ENCODE peak calls at places on chromosomes 3 and 15, in nine cellular contexts. Q, S, Z, O, Y, D, E, L and K are unnamed samples.

GRCh38 chr3:101813817-101814440 is 34.9 kb downstream of the NXPE3 start:
- DNase-seq in Q (no peak), S (no peak), Z (no peak), O (no peak), Y (no peak), D (no peak), E (no peak), L (no peak), K (no peak)

GRCh38 chr15:48553559-48553958 is 92.0 kb downstream of the FBN1 start:
- DNase-seq in Q (no peak), S (no peak), Z (peak), O (no peak), Y (no peak), D (no peak), E (no peak), L (no peak), K (no peak)

GRCh38 chr15:94467034-94467433 is 235.7 kb downstream of the MCTP2 start:
- DNase-seq in Q (no peak), S (no peak), Z (no peak), O (no peak), Y (no peak), D (no peak), E (no peak), L (no peak), K (no peak)

GRCh38 chr15:64686130-64686735 is 89.2 kb downstream of the RBPMS2 start:
- DNase-seq in Q (no peak), S (peak), Z (peak), O (no peak), Y (no peak), D (no peak), E (no peak), L (no peak), K (no peak)

GRCh38 chr15:100922192-100923040 is 3.3 kb downstream of the LRRK1 start:
- DNase-seq in Q (no peak), S (peak), Z (no peak), O (no peak), Y (no peak), D (no peak), E (no peak), L (no peak), K (no peak)

GRCh38 chr15:99732711-99733267 is 448 bp downstream of the LYSMD4 start:
- DNase-seq in Q (no peak), S (peak), Z (no peak), O (no peak), Y (no peak), D (peak), E (no peak), L (no peak), K (no peak)

GRCh38 chr3:151395806-151396205 is 11.3 kb upstream of the P2RY12 start:
- DNase-seq in Q (no peak), S (no peak), Z (peak), O (no peak), Y (no peak), D (no peak), E (no peak), L (no peak), K (no peak)

GRCh38 chr3:130849111-130849552 is 44.8 kb upstream of the ATP2C1 start:
- DNase-seq in Q (no peak), S (peak), Z (no peak), O (peak), Y (no peak), D (peak), E (peak), L (no peak), K (no peak)

GRCh38 chr3:38054166-38054991 is 15.4 kb downstream of the DLEC1 start:
- DNase-seq in Q (no peak), S (no peak), Z (no peak), O (no peak), Y (no peak), D (no peak), E (no peak), L (no peak), K (no peak)

GRCh38 chr3:65524544-65525070 is 514.1 kb downstream of the MAGI1 start:
- DNase-seq in Q (no peak), S (no peak), Z (no peak), O (no peak), Y (no peak), D (no peak), E (no peak), L (no peak), K (no peak)

DNA sequence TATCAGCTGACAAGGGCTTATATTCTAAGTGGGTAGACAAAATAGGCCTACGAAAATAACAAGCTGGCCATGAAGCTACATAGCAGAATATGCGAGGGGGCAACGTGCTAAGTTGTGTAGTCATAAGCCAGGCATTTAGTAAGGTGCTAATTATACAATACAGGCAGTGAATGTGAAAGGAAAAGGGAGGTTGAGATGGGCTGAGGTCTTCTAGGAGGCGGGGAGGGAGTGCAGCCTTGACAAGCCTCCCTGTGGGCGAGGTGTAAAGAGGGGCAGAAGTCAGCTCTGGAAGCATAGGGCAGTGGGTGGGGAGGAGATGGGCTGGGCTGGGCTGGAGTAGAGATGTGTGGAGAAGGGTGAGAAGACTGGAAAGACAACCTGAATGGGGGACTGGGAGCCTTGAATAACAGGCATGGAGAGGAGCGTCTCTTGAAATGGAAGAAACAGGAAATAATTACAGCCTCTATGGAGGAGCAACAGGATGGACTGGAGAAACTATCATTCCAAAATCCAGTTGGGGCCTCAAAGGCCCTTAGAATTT is 1.2 kb downstream of the TIGIT start:
- DNase-seq in Q (no peak), S (no peak), Z (no peak), O (no peak), Y (no peak), D (no peak), E (no peak), L (no peak), K (no peak)
- H3K27ac ChIP-seq in Q (no peak), S (no peak), Z (no peak), O (no peak), Y (no peak), D (no peak), E (no peak), L (no peak), K (no peak)

GRCh38 chr3:16468114-16469098 is 45.1 kb downstream of the RFTN1 start:
- DNase-seq in Q (no peak), S (no peak), Z (peak), O (no peak), Y (no peak), D (peak), E (no peak), L (no peak), K (no peak)
- H3K27ac ChIP-seq in Q (no peak), S (no peak), Z (no peak), O (no peak), Y (no peak), D (peak), E (no peak), L (peak), K (no peak)

GRCh38 chr15:75347222-75348033 is 589 bp downstream of the NEIL1 start:
- DNase-seq in Q (no peak), S (peak), Z (no peak), O (peak), Y (no peak), D (peak), E (peak), L (no peak), K (peak)
- H3K27ac ChIP-seq in Q (no peak), S (peak), Z (no peak), O (peak), Y (no peak), D (peak), E (no peak), L (no peak), K (peak)

GRCh38 chr15:37880009-37880834 is 54.2 kb upstream of the TMCO5A start:
- DNase-seq in Q (no peak), S (peak), Z (peak), O (no peak), Y (peak), D (no peak), E (peak), L (no peak), K (no peak)

GRCh38 chr15:37880835-37881153 is 53.6 kb upstream of the TMCO5A start:
- DNase-seq in Q (no peak), S (no peak), Z (no peak), O (no peak), Y (no peak), D (no peak), E (no peak), L (no peak), K (no peak)

GRCh38 chr15:37876900-37877299 is 57.5 kb upstream of the TMCO5A start:
- DNase-seq in Q (no peak), S (no peak), Z (no peak), O (no peak), Y (no peak), D (no peak), E (no peak), L (no peak), K (no peak)

GRCh38 chr15:37881237-37882013 is 53.0 kb upstream of the TMCO5A start:
- DNase-seq in Q (no peak), S (no peak), Z (no peak), O (no peak), Y (no peak), D (no peak), E (no peak), L (no peak), K (no peak)

GRCh38 chr15:37877851-37878577 is 56.4 kb upstream of the TMCO5A start:
- DNase-seq in Q (no peak), S (no peak), Z (peak), O (no peak), Y (peak), D (no peak), E (no peak), L (no peak), K (no peak)
- H3K27ac ChIP-seq in Q (no peak), S (no peak), Z (no peak), O (no peak), Y (peak), D (no peak), E (no peak), L (no peak), K (no peak)

DNA sequence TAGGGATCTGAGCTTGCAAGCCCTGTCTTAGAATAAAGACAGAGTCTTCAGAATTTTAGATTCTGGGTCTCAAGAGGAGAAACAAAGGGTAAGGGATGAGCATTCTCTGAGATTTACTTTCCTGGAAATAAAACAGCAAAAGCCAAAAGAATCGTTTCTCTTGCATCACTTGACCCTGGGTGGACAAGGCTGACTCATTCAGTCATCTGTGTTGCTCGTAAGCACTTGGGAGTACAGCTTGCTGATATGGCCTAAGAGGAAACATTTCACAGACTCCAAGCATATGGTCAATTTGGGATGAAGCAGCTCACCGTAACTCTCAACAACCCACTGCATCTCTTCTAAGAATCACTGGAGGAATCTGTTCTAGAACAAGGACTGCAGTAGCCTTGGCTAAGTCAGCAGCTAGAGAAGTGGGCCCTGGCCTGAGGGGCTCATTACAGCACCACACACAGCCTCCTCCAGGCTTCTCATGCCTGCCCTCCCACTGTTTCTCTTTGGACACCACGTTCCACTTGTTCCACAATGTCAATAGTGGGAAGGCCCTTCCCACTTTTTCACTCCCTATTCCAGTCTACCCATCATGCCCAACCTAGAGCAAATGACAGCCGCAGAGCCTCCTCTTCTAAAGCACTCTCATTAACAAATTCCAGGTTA is 86.1 kb downstream of the RFTN1 start:
- DNase-seq in Q (no peak), S (no peak), Z (peak), O (peak), Y (peak), D (peak), E (no peak), L (no peak), K (no peak)
- H3K27ac ChIP-seq in Q (no peak), S (no peak), Z (peak), O (peak), Y (peak), D (peak), E (no peak), L (no peak), K (no peak)

GRCh38 chr3:59300727-59301134 is 250.9 kb upstream of the CFAP20DC start:
- DNase-seq in Q (no peak), S (no peak), Z (peak), O (no peak), Y (no peak), D (no peak), E (no peak), L (no peak), K (no peak)
- H3K27ac ChIP-seq in Q (no peak), S (no peak), Z (no peak), O (no peak), Y (no peak), D (no peak), E (no peak), L (no peak), K (no peak)

GRCh38 chr15:29376580-29376979 is 107.0 kb upstream of the NSMCE3 start:
- DNase-seq in Q (no peak), S (no peak), Z (no peak), O (no peak), Y (no peak), D (no peak), E (no peak), L (no peak), K (no peak)
- H3K27ac ChIP-seq in Q (no peak), S (no peak), Z (no peak), O (no peak), Y (no peak), D (no peak), E (no peak), L (no peak), K (peak)

GRCh38 chr3:171807806-171808205 is 2.5 kb downstream of the PLD1 start:
- DNase-seq in Q (no peak), S (no peak), Z (no peak), O (no peak), Y (no peak), D (no peak), E (no peak), L (no peak), K (no peak)

GRCh38 chr3:171810278-171811058 is at the start of gene PLD1:
- DNase-seq in Q (no peak), S (peak), Z (no peak), O (peak), Y (no peak), D (peak), E (peak), L (no peak), K (peak)

GRCh38 chr3:171811913-171812321 is 1.6 kb upstream of the PLD1 start:
- DNase-seq in Q (no peak), S (no peak), Z (peak), O (no peak), Y (no peak), D (no peak), E (peak), L (no peak), K (no peak)

GRCh38 chr3:171811059-171811912 is 1.0 kb upstream of the PLD1 start:
- DNase-seq in Q (no peak), S (no peak), Z (peak), O (no peak), Y (peak), D (peak), E (no peak), L (no peak), K (no peak)

GRCh38 chr3:171809513-171810277 is 588 bp downstream of the PLD1 start:
- DNase-seq in Q (peak), S (peak), Z (peak), O (peak), Y (peak), D (peak), E (no peak), L (no peak), K (peak)
- H3K27ac ChIP-seq in Q (no peak), S (no peak), Z (peak), O (peak), Y (peak), D (peak), E (peak), L (peak), K (peak)

GRCh38 chr3:37053753-37054152 is 60.4 kb downstream of the MLH1 start:
- DNase-seq in Q (no peak), S (no peak), Z (no peak), O (no peak), Y (no peak), D (no peak), E (no peak), L (no peak), K (no peak)
- H3K27ac ChIP-seq in Q (no peak), S (no peak), Z (peak), O (peak), Y (no peak), D (peak), E (no peak), L (no peak), K (peak)